ENCODE peak calls at places on chromosomes 6 and 20, in seven cellular contexts. P is IMR-90, Z is OCI-LY7, M is neural progenitor cell, N is A549, E is PC-3, B is GM23248. C is an unnamed sample.

GRCh38 chr20:1633535-1633934 is 13.7 kb upstream of the SIRPB1 start:
- DNase-seq in P (no peak), Z (no peak), M (no peak), N (no peak), E (peak), B (no peak), C (peak)

GRCh38 chr6:106334646-106335448 is 9.3 kb upstream of the ATG5 start:
- DNase-seq in P (peak), Z (peak), M (peak), N (peak), E (peak), B (peak), C (peak)

GRCh38 chr6:167551634-167552630 is 227.0 kb downstream of the TTLL2 start:
- DNase-seq in P (no peak), Z (no peak), M (no peak), N (no peak), E (no peak), B (no peak), C (no peak)

GRCh38 chr6:3314176-3314575 is 55.4 kb downstream of the PSMG4 start:
- DNase-seq in P (no peak), Z (no peak), M (no peak), N (no peak), E (no peak), B (no peak), C (no peak)

GRCh38 chr6:101477436-101477835 is 83.9 kb downstream of the GRIK2 start:
- DNase-seq in P (no peak), Z (no peak), M (no peak), N (no peak), E (no peak), B (no peak), C (no peak)

GRCh38 chr6:68756454-68757375 is 121.6 kb downstream of the ADGRB3 start:
- DNase-seq in P (no peak), Z (no peak), M (no peak), N (no peak), E (no peak), B (no peak), C (no peak)

GRCh38 chr6:124679392-124679791 is 282.8 kb upstream of the RNF217 start:
- DNase-seq in P (peak), Z (no peak), M (no peak), N (no peak), E (no peak), B (peak), C (no peak)

GRCh38 chr6:135231469-135231844 is 50.3 kb downstream of the MYB start:
- DNase-seq in P (no peak), Z (no peak), M (no peak), N (no peak), E (no peak), B (peak), C (no peak)

GRCh38 chr6:28734443-28734959 is 189.3 kb downstream of the TRIM27 start:
- DNase-seq in P (no peak), Z (no peak), M (no peak), N (no peak), E (no peak), B (peak), C (no peak)

GRCh38 chr6:21565431-21565830 is 28.1 kb upstream of the SOX4 start:
- DNase-seq in P (no peak), Z (no peak), M (no peak), N (no peak), E (no peak), B (no peak), C (no peak)
- H3K4me2 ChIP-seq in P (no peak), Z (no peak), M (no peak), N (no peak), E (no peak), B (no peak), C (no peak)

GRCh38 chr6:44867561-44868334 is 460.4 kb upstream of the RUNX2 start:
- DNase-seq in P (no peak), Z (no peak), M (no peak), N (no peak), E (no peak), B (no peak), C (no peak)

GRCh38 chr6:44868905-44869304 is 459.2 kb upstream of the RUNX2 start:
- DNase-seq in P (no peak), Z (no peak), M (no peak), N (no peak), E (no peak), B (no peak), C (no peak)

GRCh38 chr6:44869321-44869897 is 458.7 kb upstream of the RUNX2 start:
- DNase-seq in P (no peak), Z (no peak), M (no peak), N (no peak), E (no peak), B (no peak), C (no peak)

DNA sequence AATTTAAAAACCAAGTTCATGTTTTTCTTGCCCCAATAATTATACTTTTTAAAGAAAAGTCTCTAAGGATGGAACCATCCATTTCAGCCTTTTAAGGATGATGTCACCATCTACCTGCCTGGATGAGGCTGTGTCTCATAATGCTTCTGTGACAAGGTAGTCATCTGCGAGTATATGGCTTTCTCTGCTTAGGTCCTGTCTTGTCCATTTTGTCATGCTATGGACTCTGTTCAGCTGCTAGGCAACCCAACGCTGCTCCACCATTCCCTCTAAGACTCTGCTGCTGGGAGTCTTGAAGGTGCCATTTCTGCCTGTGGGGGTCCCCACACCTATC is 459.8 kb upstream of the RUNX2 start:
- DNase-seq in P (no peak), Z (no peak), M (no peak), N (no peak), E (no peak), B (no peak), C (no peak)
- H3K4me2 ChIP-seq in P (no peak), Z (no peak), M (no peak), N (no peak), E (no peak), B (no peak), C (no peak)

GRCh38 chr6:129659590-129660345 is 50.2 kb downstream of the ARHGAP18 start:
- DNase-seq in P (peak), Z (no peak), M (no peak), N (no peak), E (no peak), B (no peak), C (no peak)
- H3K4me2 ChIP-seq in P (peak), Z (no peak), M (no peak), N (peak), E (no peak), B (no peak), C (no peak)

DNA sequence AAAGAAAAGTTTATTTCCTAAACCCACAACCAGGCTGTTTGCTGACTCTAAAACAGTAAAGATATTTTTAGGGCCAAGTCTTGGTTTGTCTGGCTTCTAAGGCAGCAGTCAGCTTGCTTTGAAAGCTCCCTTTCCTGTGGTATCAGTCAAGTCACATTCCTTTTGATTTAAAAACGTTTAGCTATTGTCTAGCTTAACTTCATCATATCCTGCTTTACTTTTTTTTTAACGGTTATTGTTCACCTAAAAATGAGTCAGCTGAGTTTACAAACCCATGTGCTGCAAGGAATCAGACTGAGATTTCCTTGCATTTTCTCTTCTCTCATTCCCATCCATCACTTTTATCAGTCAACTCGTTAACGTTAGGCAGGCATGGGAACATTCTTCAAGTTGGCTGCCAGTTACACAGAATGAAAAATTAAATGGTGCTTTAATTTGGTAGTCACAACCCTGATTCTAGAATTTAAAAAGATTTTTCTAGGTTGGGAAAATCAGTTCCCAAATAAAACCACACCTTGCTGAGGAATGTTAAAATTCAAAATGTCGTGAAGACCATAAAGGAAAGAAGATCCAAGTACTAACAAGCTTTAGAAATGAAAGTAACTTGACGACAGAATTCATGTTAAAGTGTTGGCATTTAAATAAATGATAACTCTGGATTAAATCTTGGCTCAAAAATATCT is 45.9 kb downstream of the ELOVL5 start:
- DNase-seq in P (peak), Z (no peak), M (no peak), N (no peak), E (peak), B (peak), C (no peak)
- H3K4me2 ChIP-seq in P (peak), Z (no peak), M (no peak), N (peak), E (peak), B (peak), C (no peak)

GRCh38 chr20:51985013-51985415 is 182.7 kb upstream of the SALL4 start:
- DNase-seq in P (peak), Z (no peak), M (no peak), N (peak), E (peak), B (peak), C (peak)
- H3K4me2 ChIP-seq in P (no peak), Z (no peak), M (no peak), N (peak), E (peak), B (peak), C (peak)

DNA sequence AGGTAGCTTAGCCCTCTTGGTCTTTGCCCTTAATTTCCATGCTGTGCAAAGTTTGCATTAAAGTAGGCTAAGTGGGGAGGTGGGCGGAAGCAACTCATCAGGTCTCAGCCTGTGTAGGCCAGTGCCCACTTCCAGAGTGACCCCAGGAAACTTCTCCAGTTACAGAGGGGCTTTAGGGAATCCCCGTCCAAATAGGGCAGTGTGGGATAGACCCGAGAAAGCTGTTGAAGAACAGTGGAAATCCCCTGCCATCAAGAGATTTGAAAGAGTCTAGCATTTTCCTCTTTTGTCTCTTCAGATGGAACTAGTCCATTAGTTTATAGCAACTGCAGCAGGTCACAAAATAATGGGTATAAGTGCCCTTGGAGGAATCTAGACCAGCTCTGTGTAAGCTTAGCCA is 20.2 kb downstream of the SF3B5 start:
- DNase-seq in P (no peak), Z (no peak), M (no peak), N (no peak), E (no peak), B (no peak), C (no peak)
- H3K4me2 ChIP-seq in P (no peak), Z (no peak), M (no peak), N (no peak), E (no peak), B (no peak), C (no peak)